ENCODE peak calls at places on chromosomes 3 and 15, in five cellular contexts. W is hippocampal formation; R is M059J; D is fibroblast of lung; E is stimulated activated CD8-positive, alpha-beta memory T cell treated with anti-CD3 and anti-CD28 coated beads, Interleukin-12 subunit alpha, Interleukin-12 subunit beta, amount 100 ng/mL, for 4 hours. Z is an unnamed sample.

GRCh38 chr15:34318277-34319079 is 19.1 kb downstream of the SLC12A6 start:
- DNase-seq in D (peak; percentile 56), R (peak; percentile 9), E (no peak), W (peak; percentile 10), Z (peak; percentile 75)

GRCh38 chr3:123584284-123584987 is 417 bp downstream of the HACD2 start:
- DNase-seq in E (no peak), R (peak; percentile 59), D (peak; percentile 21), W (peak; percentile 80), Z (no peak)

GRCh38 chr15:101121511-101122090 is 130.2 kb downstream of the CHSY1 start:
- DNase-seq in E (peak; percentile 38), W (peak; percentile 27), D (peak; percentile 65), R (peak; percentile 55), Z (peak; percentile 61)

GRCh38 chr3:184944221-184944620 is 132.3 kb downstream of the VPS8 start:
- DNase-seq in W (no peak), R (no peak), D (no peak), E (no peak), Z (no peak)

GRCh38 chr3:124643453-124643852 is 86.8 kb upstream of the UMPS start:
- DNase-seq in W (no peak), E (no peak), D (no peak), R (no peak), Z (no peak)

GRCh38 chr3:187291001-187291511 is 481 bp downstream of the MASP1 start:
- DNase-seq in R (peak; percentile 72), E (no peak), W (no peak), D (peak; percentile 50), Z (peak; percentile 61)

GRCh38 chr3:177929310-177929709 is 606.9 kb upstream of the KCNMB2 start:
- DNase-seq in E (no peak), R (peak; percentile 77), D (peak; percentile 60), W (no peak), Z (no peak)

GRCh38 chr3:178706411-178706810 is 170.2 kb downstream of the KCNMB2 start:
- DNase-seq in D (no peak), W (no peak), R (peak; percentile 68), E (no peak), Z (no peak)